ENCODE peak calls at places on chromosomes 16 and 17, in six cellular contexts. One of them, this sample, is unnamed.

GRCh38 chr16:87891763-87892162 is 22.5 kb upstream of the SLC7A5 start:
- DNase-seq in GM12878: no peak
- DNase-seq in transverse colon: no peak
- DNase-seq in A549: no peak
- DNase-seq in tibial nerve: no peak
- DNase-seq in stomach: no peak
- DNase-seq in this sample: no peak

GRCh38 chr16:81473561-81473960 is 29.0 kb downstream of the CMIP start:
- DNase-seq in GM12878: no peak
- DNase-seq in tibial nerve: no peak
- DNase-seq in A549: no peak
- DNase-seq in stomach: no peak
- DNase-seq in transverse colon: no peak
- DNase-seq in this sample: no peak

GRCh38 chr17:67239597-67239996 is 5.4 kb downstream of the HELZ start:
- DNase-seq in transverse colon: no peak
- DNase-seq in A549: no peak
- DNase-seq in stomach: no peak
- DNase-seq in GM12878: no peak
- DNase-seq in tibial nerve: no peak
- DNase-seq in this sample: no peak

GRCh38 chr17:82236142-82236971 is 7.5 kb downstream of the SLC16A3 start:
- DNase-seq in GM12878: no peak
- DNase-seq in A549: peak
- DNase-seq in transverse colon: peak
- DNase-seq in stomach: peak
- DNase-seq in tibial nerve: peak
- DNase-seq in this sample: peak

GRCh38 chr16:67547423-67548264 is 14.7 kb upstream of the CTCF start:
- DNase-seq in stomach: no peak
- DNase-seq in GM12878: no peak
- DNase-seq in A549: no peak
- DNase-seq in tibial nerve: no peak
- DNase-seq in transverse colon: peak
- DNase-seq in this sample: peak

GRCh38 chr16:61820820-61821219 is 215.4 kb downstream of the CDH8 start:
- DNase-seq in stomach: no peak
- DNase-seq in A549: no peak
- DNase-seq in GM12878: no peak
- DNase-seq in tibial nerve: no peak
- DNase-seq in transverse colon: no peak
- DNase-seq in this sample: no peak

GRCh38 chr17:35028531-35029262 is 34.8 kb downstream of the RFFL start:
- DNase-seq in A549: no peak
- DNase-seq in transverse colon: no peak
- DNase-seq in GM12878: no peak
- DNase-seq in tibial nerve: no peak
- DNase-seq in stomach: no peak
- DNase-seq in this sample: no peak

GRCh38 chr16:88050952-88051660 is 99.9 kb downstream of the BANP start:
- DNase-seq in transverse colon: no peak
- DNase-seq in A549: no peak
- DNase-seq in GM12878: no peak
- DNase-seq in stomach: no peak
- DNase-seq in tibial nerve: no peak
- DNase-seq in this sample: no peak

GRCh38 chr17:35119370-35120185 is at the start of gene RAD51D:
- DNase-seq in stomach: peak
- DNase-seq in transverse colon: peak
- DNase-seq in GM12878: peak
- DNase-seq in A549: peak
- DNase-seq in tibial nerve: peak
- DNase-seq in this sample: peak

GRCh38 chr17:32319548-32319905 is 22.4 kb downstream of the C17orf75 start:
- DNase-seq in tibial nerve: peak
- DNase-seq in GM12878: peak
- DNase-seq in A549: peak
- DNase-seq in transverse colon: peak
- DNase-seq in stomach: peak
- DNase-seq in this sample: peak

GRCh38 chr16:84156342-84156784 is 11.3 kb downstream of the DNAAF1 start:
- DNase-seq in tibial nerve: no peak
- DNase-seq in GM12878: no peak
- DNase-seq in transverse colon: no peak
- DNase-seq in stomach: no peak
- DNase-seq in A549: no peak
- DNase-seq in this sample: no peak

GRCh38 chr16:49528564-49529150 is 155.1 kb downstream of the C16orf78 start:
- DNase-seq in tibial nerve: no peak
- DNase-seq in transverse colon: no peak
- DNase-seq in GM12878: no peak
- DNase-seq in stomach: no peak
- DNase-seq in A549: no peak
- DNase-seq in this sample: no peak

GRCh38 chr16:10180771-10181163 is 1.5 kb downstream of the GRIN2A start:
- DNase-seq in A549: peak
- DNase-seq in GM12878: no peak
- DNase-seq in stomach: no peak
- DNase-seq in tibial nerve: no peak
- DNase-seq in transverse colon: no peak
- DNase-seq in this sample: no peak

GRCh38 chr16:3945751-3946603 is 65.5 kb upstream of the CREBBP start:
- DNase-seq in tibial nerve: no peak
- DNase-seq in stomach: peak
- DNase-seq in GM12878: no peak
- DNase-seq in A549: peak
- DNase-seq in transverse colon: peak
- DNase-seq in this sample: peak

GRCh38 chr16:74290356-74290755 is 6.3 kb upstream of the PSMD7 start:
- DNase-seq in tibial nerve: no peak
- DNase-seq in stomach: no peak
- DNase-seq in A549: no peak
- DNase-seq in GM12878: no peak
- DNase-seq in transverse colon: no peak
- DNase-seq in this sample: no peak

DNA sequence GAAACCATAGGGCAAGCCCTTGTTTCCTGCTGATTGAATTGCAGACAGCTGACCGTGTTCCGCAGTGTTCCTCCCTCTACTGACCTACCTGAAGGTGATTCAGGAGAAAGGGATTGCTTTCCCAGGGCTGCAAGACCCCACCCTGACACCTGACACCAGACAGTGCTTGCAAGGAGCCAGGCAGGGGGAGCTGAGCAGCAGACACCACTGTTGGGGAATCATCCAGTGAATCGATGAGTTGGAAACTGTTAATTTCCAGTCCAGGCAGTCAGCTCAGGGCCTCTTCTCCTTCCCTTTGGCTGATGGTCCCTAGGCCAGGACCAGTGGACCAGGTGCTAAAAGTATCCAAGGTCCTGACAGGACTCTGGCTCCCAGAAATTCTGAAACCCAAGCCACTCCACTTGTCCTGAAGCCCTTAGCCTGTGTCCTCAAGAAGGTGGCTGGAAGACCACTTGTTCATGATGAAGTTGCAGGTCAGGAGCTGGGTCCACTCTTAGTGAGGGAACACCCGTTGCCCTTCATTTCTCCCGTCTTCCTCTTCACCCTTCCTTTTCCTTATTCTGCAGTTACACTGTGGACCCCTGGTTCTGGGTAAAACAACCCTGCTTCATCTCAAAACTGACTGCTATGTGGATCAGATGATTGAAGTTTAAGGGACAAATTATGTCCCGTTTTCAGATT is 9.5 kb upstream of the UNK start:
- DNase-seq in tibial nerve: no peak
- DNase-seq in transverse colon: peak
- DNase-seq in A549: no peak
- DNase-seq in stomach: no peak
- DNase-seq in GM12878: no peak
- DNase-seq in this sample: peak
- TF ChIP-seq POLR2A in tibial nerve: no peak
- TF ChIP-seq POLR2A in transverse colon: peak
- TF ChIP-seq POLR2A in A549: no peak
- TF ChIP-seq POLR2A in stomach: no peak
- TF ChIP-seq POLR2A in GM12878: peak
- TF ChIP-seq POLR2A in this sample: no peak

DNA sequence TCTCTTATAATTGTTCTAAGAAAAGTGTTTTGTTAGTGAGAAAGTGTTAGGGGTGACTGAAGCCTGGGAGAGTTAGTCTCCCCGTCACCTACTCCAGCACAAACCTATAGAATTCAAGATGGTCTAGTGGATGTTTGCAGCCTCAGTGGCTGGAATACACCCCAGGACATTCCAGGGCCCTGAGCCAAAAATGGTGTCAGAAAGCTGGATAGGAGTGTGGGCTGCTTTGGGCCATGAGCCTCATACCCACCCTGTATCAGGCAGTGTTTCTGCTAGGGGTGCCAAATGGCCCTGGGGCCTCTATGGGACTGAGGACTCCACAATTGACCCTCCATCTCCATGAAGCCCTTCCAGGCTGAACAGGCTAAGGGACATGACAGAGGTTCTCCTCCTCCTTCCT is 59.2 kb downstream of the NEUROD2 start:
- DNase-seq in stomach: no peak
- DNase-seq in tibial nerve: no peak
- DNase-seq in A549: no peak
- DNase-seq in GM12878: no peak
- DNase-seq in transverse colon: no peak
- DNase-seq in this sample: no peak
- TF ChIP-seq EP300 in stomach: no peak
- TF ChIP-seq EP300 in tibial nerve: no peak
- TF ChIP-seq EP300 in A549: no peak
- TF ChIP-seq EP300 in GM12878: no peak
- TF ChIP-seq EP300 in transverse colon: no peak
- TF ChIP-seq EP300 in this sample: no peak

GRCh38 chr16:30967795-30968194 is 10.2 kb downstream of the SETD1A start:
- DNase-seq in tibial nerve: no peak
- DNase-seq in stomach: no peak
- DNase-seq in GM12878: no peak
- DNase-seq in transverse colon: no peak
- DNase-seq in A549: no peak
- DNase-seq in this sample: no peak

GRCh38 chr16:30963925-30964511 is 6.5 kb downstream of the SETD1A start:
- DNase-seq in GM12878: no peak
- DNase-seq in tibial nerve: no peak
- DNase-seq in transverse colon: no peak
- DNase-seq in A549: no peak
- DNase-seq in stomach: no peak
- DNase-seq in this sample: no peak

GRCh38 chr16:30965436-30965835 is 7.9 kb downstream of the SETD1A start:
- DNase-seq in tibial nerve: no peak
- DNase-seq in transverse colon: no peak
- DNase-seq in A549: no peak
- DNase-seq in GM12878: no peak
- DNase-seq in stomach: no peak
- DNase-seq in this sample: no peak

GRCh38 chr16:30964540-30965226 is 7.1 kb downstream of the SETD1A start:
- DNase-seq in A549: no peak
- DNase-seq in tibial nerve: no peak
- DNase-seq in transverse colon: no peak
- DNase-seq in GM12878: no peak
- DNase-seq in stomach: no peak
- DNase-seq in this sample: no peak

GRCh38 chr16:30966033-30966619 is 8.6 kb downstream of the SETD1A start:
- DNase-seq in tibial nerve: no peak
- DNase-seq in stomach: no peak
- DNase-seq in GM12878: no peak
- DNase-seq in A549: no peak
- DNase-seq in transverse colon: no peak
- DNase-seq in this sample: no peak
- TF ChIP-seq POLR2A in tibial nerve: no peak
- TF ChIP-seq POLR2A in stomach: no peak
- TF ChIP-seq POLR2A in GM12878: peak
- TF ChIP-seq POLR2A in A549: no peak
- TF ChIP-seq POLR2A in transverse colon: no peak
- TF ChIP-seq POLR2A in this sample: no peak

DNA sequence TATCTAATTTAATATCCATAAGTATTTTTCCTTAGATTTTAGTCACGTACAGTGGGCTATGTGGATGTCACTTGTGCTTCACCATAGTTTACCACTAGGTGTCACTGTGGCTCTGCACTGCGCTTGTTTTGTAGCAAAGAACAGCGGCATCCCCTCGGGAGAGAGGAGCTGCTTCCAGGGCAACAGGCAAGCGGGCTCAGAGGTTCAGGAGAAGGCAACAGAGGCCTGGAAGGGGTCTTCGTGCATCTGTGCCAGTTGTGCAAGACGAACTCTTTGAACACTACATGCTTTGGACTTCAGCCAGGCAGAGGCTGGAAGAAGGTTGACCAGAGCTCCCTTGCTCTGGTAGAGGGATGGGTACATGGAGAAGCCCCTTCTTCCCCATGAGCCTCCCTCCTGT is 20.6 kb downstream of the CYB561 start:
- DNase-seq in tibial nerve: peak
- DNase-seq in GM12878: peak
- DNase-seq in transverse colon: peak
- DNase-seq in stomach: peak
- DNase-seq in A549: peak
- DNase-seq in this sample: peak
- TF ChIP-seq EP300 in tibial nerve: no peak
- TF ChIP-seq EP300 in GM12878: no peak
- TF ChIP-seq EP300 in transverse colon: no peak
- TF ChIP-seq EP300 in stomach: no peak
- TF ChIP-seq EP300 in A549: no peak
- TF ChIP-seq EP300 in this sample: no peak

DNA sequence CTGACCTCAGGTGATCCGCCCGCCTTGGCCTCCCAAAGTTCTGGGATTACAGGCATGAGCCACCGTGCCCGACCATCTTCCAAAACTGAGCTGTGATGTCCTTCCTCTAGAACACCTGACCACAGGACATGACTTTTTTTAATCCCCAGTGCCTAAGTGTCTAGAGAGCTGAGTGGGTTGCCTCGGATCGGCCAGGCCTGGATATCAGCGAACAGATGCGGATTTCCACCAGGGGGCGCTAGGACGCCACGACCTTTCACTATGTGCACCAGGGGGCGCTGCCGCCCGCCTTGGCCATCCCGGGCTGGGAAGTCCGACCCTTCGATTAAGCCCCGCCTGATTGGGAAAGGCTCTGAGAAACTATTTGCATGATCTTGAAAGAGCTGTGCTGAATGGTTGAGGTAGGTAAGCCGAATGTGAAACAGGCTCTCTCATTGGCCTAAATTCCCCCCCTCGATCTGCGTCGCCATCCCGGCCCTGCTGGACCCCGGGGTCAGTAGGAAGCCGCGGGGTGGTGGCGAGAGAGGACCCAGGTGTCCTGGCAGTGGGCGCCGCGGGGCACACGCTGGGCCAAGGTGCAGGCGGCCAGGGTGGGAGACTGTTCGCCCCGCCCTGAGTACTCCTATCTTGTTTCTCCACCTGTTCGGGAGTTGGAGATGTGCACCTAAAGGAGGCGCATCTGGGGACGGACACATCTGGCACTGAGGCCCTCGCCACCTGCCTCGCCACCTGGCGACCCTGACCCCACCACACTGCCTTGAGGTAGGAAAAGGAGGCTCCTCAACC is at the start of gene ACBD4:
- DNase-seq in GM12878: peak
- DNase-seq in A549: peak
- DNase-seq in tibial nerve: peak
- DNase-seq in stomach: peak
- DNase-seq in transverse colon: peak
- DNase-seq in this sample: peak
- TF ChIP-seq POLR2A in GM12878: peak
- TF ChIP-seq POLR2A in A549: peak
- TF ChIP-seq POLR2A in tibial nerve: peak
- TF ChIP-seq POLR2A in stomach: no peak
- TF ChIP-seq POLR2A in transverse colon: peak
- TF ChIP-seq POLR2A in this sample: peak